ENCODE peak calls at places on chromosomes 6 and 20, in ten cellular contexts. One of them, this sample, is unnamed.
A peak's percentile ranks its signal among the peaks of the same experiment; 100 is the strongest.

GRCh38 chr6:166633732-166634535 is 6.9 kb upstream of the RPS6KA2 start:
- DNase-seq in tibial artery: no peak
- DNase-seq in foreskin fibroblast: no peak
- DNase-seq in keratinocyte: no peak
- DNase-seq in fibroblast of lung: peak; percentile 70
- DNase-seq in IMR-90: peak; percentile 69
- DNase-seq in cardiac fibroblast: peak; percentile 40
- DNase-seq in CD8-positive, alpha-beta T cell: no peak
- DNase-seq in hepatocyte: no peak
- DNase-seq in adrenal gland: peak; percentile 68
- DNase-seq in this sample: no peak

GRCh38 chr20:64081620-64081964 is 1.7 kb downstream of the OPRL1 start:
- DNase-seq in tibial artery: no peak
- DNase-seq in foreskin fibroblast: no peak
- DNase-seq in keratinocyte: no peak
- DNase-seq in fibroblast of lung: no peak
- DNase-seq in IMR-90: no peak
- DNase-seq in cardiac fibroblast: no peak
- DNase-seq in CD8-positive, alpha-beta T cell: no peak
- DNase-seq in hepatocyte: no peak
- DNase-seq in adrenal gland: no peak
- DNase-seq in this sample: no peak

GRCh38 chr6:148451690-148452089 is 109.1 kb downstream of the SASH1 start:
- DNase-seq in tibial artery: no peak
- DNase-seq in foreskin fibroblast: no peak
- DNase-seq in keratinocyte: no peak
- DNase-seq in fibroblast of lung: no peak
- DNase-seq in IMR-90: no peak
- DNase-seq in cardiac fibroblast: peak; percentile 34
- DNase-seq in CD8-positive, alpha-beta T cell: no peak
- DNase-seq in hepatocyte: no peak
- DNase-seq in adrenal gland: no peak
- DNase-seq in this sample: no peak

GRCh38 chr20:62986257-62986807 is 20.4 kb downstream of the BHLHE23 start:
- DNase-seq in tibial artery: no peak
- DNase-seq in foreskin fibroblast: no peak
- DNase-seq in keratinocyte: no peak
- DNase-seq in fibroblast of lung: no peak
- DNase-seq in IMR-90: no peak
- DNase-seq in cardiac fibroblast: no peak
- DNase-seq in CD8-positive, alpha-beta T cell: no peak
- DNase-seq in hepatocyte: no peak
- DNase-seq in adrenal gland: no peak
- DNase-seq in this sample: no peak

GRCh38 chr20:35991142-35991771 is 22.9 kb downstream of the CNBD2 start:
- DNase-seq in tibial artery: no peak
- DNase-seq in foreskin fibroblast: peak; percentile 31
- DNase-seq in keratinocyte: no peak
- DNase-seq in fibroblast of lung: peak; percentile 37
- DNase-seq in IMR-90: peak; percentile 34
- DNase-seq in cardiac fibroblast: peak; percentile 51
- DNase-seq in CD8-positive, alpha-beta T cell: no peak
- DNase-seq in hepatocyte: peak; percentile 44
- DNase-seq in adrenal gland: no peak
- DNase-seq in this sample: no peak

GRCh38 chr6:93721386-93722048 is 302.2 kb upstream of the EPHA7 start:
- DNase-seq in tibial artery: no peak
- DNase-seq in foreskin fibroblast: peak; percentile 6
- DNase-seq in keratinocyte: no peak
- DNase-seq in fibroblast of lung: peak; percentile 67
- DNase-seq in IMR-90: no peak
- DNase-seq in cardiac fibroblast: peak; percentile 67
- DNase-seq in CD8-positive, alpha-beta T cell: no peak
- DNase-seq in hepatocyte: peak; percentile 37
- DNase-seq in adrenal gland: no peak
- DNase-seq in this sample: no peak

GRCh38 chr6:46014511-46015118 is 1.0 kb downstream of the CLIC5 start:
- DNase-seq in tibial artery: no peak
- DNase-seq in foreskin fibroblast: no peak
- DNase-seq in keratinocyte: no peak
- DNase-seq in fibroblast of lung: no peak
- DNase-seq in IMR-90: no peak
- DNase-seq in cardiac fibroblast: no peak
- DNase-seq in CD8-positive, alpha-beta T cell: no peak
- DNase-seq in hepatocyte: peak; percentile 49
- DNase-seq in adrenal gland: no peak
- DNase-seq in this sample: no peak

GRCh38 chr6:10373642-10374359 is 41.1 kb downstream of the TFAP2A start:
- DNase-seq in tibial artery: no peak
- DNase-seq in foreskin fibroblast: peak; percentile 52
- DNase-seq in keratinocyte: no peak
- DNase-seq in fibroblast of lung: no peak
- DNase-seq in IMR-90: peak; percentile 9
- DNase-seq in cardiac fibroblast: no peak
- DNase-seq in CD8-positive, alpha-beta T cell: no peak
- DNase-seq in hepatocyte: no peak
- DNase-seq in adrenal gland: no peak
- DNase-seq in this sample: no peak

DNA sequence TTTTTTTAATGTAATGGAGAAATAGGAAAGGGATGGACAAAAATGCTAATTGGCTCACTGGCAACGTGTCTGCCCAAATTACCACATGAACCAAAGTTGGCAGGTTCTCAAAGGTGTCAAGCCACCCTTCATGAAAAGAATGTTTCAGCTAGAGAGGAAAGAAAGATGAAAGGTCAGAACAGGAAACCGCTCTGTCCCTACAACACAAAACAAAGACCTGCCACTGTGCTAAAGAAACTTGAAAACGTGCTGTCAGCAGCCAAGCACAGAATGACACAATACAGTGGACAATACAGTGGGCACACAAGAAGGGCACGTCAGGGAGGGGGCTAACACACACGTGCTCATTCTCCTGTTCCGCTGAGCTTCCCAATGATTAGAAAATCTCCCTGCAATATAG is 4.9 kb downstream of the PREP start:
- DNase-seq in tibial artery: no peak
- DNase-seq in foreskin fibroblast: no peak
- DNase-seq in keratinocyte: no peak
- DNase-seq in fibroblast of lung: no peak
- DNase-seq in IMR-90: no peak
- DNase-seq in cardiac fibroblast: no peak
- DNase-seq in CD8-positive, alpha-beta T cell: no peak
- DNase-seq in hepatocyte: no peak
- DNase-seq in adrenal gland: no peak
- DNase-seq in this sample: no peak
- H3K4me3 ChIP-seq in tibial artery: no peak overlapping the region
- H3K4me3 ChIP-seq in foreskin fibroblast: no peak overlapping the region
- H3K4me3 ChIP-seq in keratinocyte: no peak overlapping the region
- H3K4me3 ChIP-seq in fibroblast of lung: no peak overlapping the region
- H3K4me3 ChIP-seq in IMR-90: no peak overlapping the region
- H3K4me3 ChIP-seq in cardiac fibroblast: no peak overlapping the region
- H3K4me3 ChIP-seq in CD8-positive, alpha-beta T cell: no peak overlapping the region
- H3K4me3 ChIP-seq in hepatocyte: no peak overlapping the region
- H3K4me3 ChIP-seq in adrenal gland: no peak overlapping the region
- H3K4me3 ChIP-seq in this sample: no peak overlapping the region

DNA sequence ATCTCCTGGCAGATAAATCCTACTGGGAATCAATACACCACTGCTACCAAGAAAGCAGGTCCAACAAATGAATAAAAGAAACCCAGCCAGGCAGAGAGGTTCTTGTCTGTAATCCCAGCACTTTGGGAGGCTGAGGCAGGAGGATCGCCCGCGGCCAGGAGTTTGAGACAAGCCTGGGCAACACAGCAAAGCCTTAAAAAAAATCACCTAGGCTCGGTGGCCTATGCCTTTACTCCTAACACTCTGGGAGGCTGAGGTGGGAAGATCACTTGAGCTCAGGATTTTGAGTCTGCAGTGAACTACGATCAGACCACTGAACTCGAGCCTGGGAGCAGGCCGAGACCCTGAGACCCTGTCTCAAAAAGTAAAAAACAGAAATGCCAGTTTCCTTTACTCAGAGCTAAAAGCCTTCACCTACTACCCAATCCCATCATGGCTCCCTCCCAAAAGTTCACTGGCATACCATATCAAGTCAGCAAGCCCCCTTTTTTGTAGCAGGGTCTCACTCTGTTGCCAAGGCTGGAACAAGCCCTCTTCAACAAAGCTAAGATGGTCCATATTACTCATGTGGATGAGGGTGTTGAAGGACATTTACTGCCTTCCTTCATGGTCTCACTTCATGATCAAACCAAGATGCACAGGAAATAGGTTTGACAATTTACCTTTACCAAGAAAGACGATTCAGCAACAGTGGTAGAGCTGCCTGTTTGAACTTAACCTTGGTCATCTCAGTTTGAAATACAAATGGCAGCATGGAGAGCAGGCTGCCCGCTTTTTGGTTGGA is 5.3 kb downstream of the SNX5 start:
- DNase-seq in tibial artery: no peak
- DNase-seq in foreskin fibroblast: no peak
- DNase-seq in keratinocyte: no peak
- DNase-seq in fibroblast of lung: no peak
- DNase-seq in IMR-90: no peak
- DNase-seq in cardiac fibroblast: no peak
- DNase-seq in CD8-positive, alpha-beta T cell: no peak
- DNase-seq in hepatocyte: no peak
- DNase-seq in adrenal gland: no peak
- DNase-seq in this sample: no peak
- H3K4me3 ChIP-seq in tibial artery: no peak overlapping the region
- H3K4me3 ChIP-seq in foreskin fibroblast: no peak overlapping the region
- H3K4me3 ChIP-seq in keratinocyte: no peak overlapping the region
- H3K4me3 ChIP-seq in fibroblast of lung: no peak overlapping the region
- H3K4me3 ChIP-seq in IMR-90: no peak overlapping the region
- H3K4me3 ChIP-seq in cardiac fibroblast: no peak overlapping the region
- H3K4me3 ChIP-seq in CD8-positive, alpha-beta T cell: no peak overlapping the region
- H3K4me3 ChIP-seq in hepatocyte: no peak overlapping the region
- H3K4me3 ChIP-seq in adrenal gland: no peak overlapping the region
- H3K4me3 ChIP-seq in this sample: peak overlapping the region; percentile 96

DNA sequence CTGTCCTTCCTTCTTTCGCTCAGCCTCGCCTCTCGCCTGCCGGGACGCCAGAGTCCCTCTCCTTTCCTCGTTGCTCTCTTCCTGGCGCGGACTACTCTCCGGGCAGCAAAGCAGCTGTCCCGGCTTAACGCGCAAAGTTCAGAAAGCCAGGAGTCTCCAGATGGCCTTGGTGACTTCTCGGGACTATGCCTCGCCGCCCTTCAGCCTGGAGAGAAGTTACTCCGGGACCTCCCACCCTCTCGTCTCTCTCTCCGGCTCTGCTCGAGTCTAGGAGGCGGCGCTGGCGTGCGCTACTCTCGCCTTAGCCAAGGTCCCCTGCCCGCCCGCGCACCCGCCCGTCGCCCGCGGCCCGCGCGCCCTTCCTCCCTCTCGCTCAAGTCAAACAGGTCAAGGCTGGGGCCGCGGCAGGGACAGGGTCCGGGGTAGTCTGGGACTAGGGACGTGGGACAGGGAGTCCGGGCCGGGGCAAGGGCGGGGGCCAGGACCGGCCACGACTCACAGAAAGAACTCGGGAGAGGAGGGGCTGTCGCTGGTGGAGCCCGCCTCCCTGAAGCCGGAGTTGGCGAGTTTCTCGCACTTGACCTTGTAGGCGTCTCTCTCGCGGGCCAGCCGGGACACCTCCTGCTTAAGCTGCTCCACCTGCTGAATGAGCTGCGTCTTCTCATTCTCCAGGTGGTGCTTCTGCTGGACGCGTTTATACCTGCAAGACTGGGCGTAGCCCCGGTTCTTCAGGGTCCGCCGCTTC is 1.5 kb downstream of the MAFB start:
- DNase-seq in tibial artery: peak; percentile 82
- DNase-seq in foreskin fibroblast: no peak
- DNase-seq in keratinocyte: no peak
- DNase-seq in fibroblast of lung: peak; percentile 34
- DNase-seq in IMR-90: no peak
- DNase-seq in cardiac fibroblast: peak; percentile 18
- DNase-seq in CD8-positive, alpha-beta T cell: no peak
- DNase-seq in hepatocyte: peak; percentile 64
- DNase-seq in adrenal gland: peak; percentile 66
- DNase-seq in this sample: no peak
- H3K4me3 ChIP-seq in tibial artery: peak overlapping the region; percentile 73
- H3K4me3 ChIP-seq in foreskin fibroblast: peak overlapping the region; percentile 51
- H3K4me3 ChIP-seq in keratinocyte: peak overlapping the region; percentile 69
- H3K4me3 ChIP-seq in fibroblast of lung: peak overlapping the region; percentile 64
- H3K4me3 ChIP-seq in IMR-90: peak overlapping the region; percentile 28
- H3K4me3 ChIP-seq in cardiac fibroblast: peak overlapping the region; percentile 65
- H3K4me3 ChIP-seq in CD8-positive, alpha-beta T cell: no peak overlapping the region
- H3K4me3 ChIP-seq in hepatocyte: peak overlapping the region; percentile 62
- H3K4me3 ChIP-seq in adrenal gland: no peak overlapping the region
- H3K4me3 ChIP-seq in this sample: no peak overlapping the region

GRCh38 chr6:159169557-159170332 is 545 bp downstream of the FNDC1 start:
- DNase-seq in tibial artery: no peak
- DNase-seq in foreskin fibroblast: peak; percentile 40
- DNase-seq in keratinocyte: no peak
- DNase-seq in fibroblast of lung: peak; percentile 21
- DNase-seq in IMR-90: peak; percentile 14
- DNase-seq in cardiac fibroblast: peak; percentile 30
- DNase-seq in CD8-positive, alpha-beta T cell: no peak
- DNase-seq in hepatocyte: peak; percentile 76
- DNase-seq in adrenal gland: peak; percentile 20
- DNase-seq in this sample: peak; percentile 29

GRCh38 chr6:159168536-159169192 is 536 bp upstream of the FNDC1 start:
- DNase-seq in tibial artery: no peak
- DNase-seq in foreskin fibroblast: peak; percentile 44
- DNase-seq in keratinocyte: no peak
- DNase-seq in fibroblast of lung: peak; percentile 49
- DNase-seq in IMR-90: peak; percentile 5
- DNase-seq in cardiac fibroblast: peak; percentile 31
- DNase-seq in CD8-positive, alpha-beta T cell: no peak
- DNase-seq in hepatocyte: peak; percentile 83
- DNase-seq in adrenal gland: peak; percentile 21
- DNase-seq in this sample: peak; percentile 15

GRCh38 chr6:159169193-159169555 is at the start of gene FNDC1:
- DNase-seq in tibial artery: no peak
- DNase-seq in foreskin fibroblast: no peak
- DNase-seq in keratinocyte: no peak
- DNase-seq in fibroblast of lung: no peak
- DNase-seq in IMR-90: no peak
- DNase-seq in cardiac fibroblast: no peak
- DNase-seq in CD8-positive, alpha-beta T cell: no peak
- DNase-seq in hepatocyte: peak; percentile 84
- DNase-seq in adrenal gland: peak; percentile 23
- DNase-seq in this sample: peak; percentile 47

GRCh38 chr6:159170999-159171712 is 2.0 kb downstream of the FNDC1 start:
- DNase-seq in tibial artery: no peak
- DNase-seq in foreskin fibroblast: peak; percentile 67
- DNase-seq in keratinocyte: no peak
- DNase-seq in fibroblast of lung: peak; percentile 60
- DNase-seq in IMR-90: peak; percentile 75
- DNase-seq in cardiac fibroblast: peak; percentile 76
- DNase-seq in CD8-positive, alpha-beta T cell: no peak
- DNase-seq in hepatocyte: peak; percentile 20
- DNase-seq in adrenal gland: no peak
- DNase-seq in this sample: no peak

DNA sequence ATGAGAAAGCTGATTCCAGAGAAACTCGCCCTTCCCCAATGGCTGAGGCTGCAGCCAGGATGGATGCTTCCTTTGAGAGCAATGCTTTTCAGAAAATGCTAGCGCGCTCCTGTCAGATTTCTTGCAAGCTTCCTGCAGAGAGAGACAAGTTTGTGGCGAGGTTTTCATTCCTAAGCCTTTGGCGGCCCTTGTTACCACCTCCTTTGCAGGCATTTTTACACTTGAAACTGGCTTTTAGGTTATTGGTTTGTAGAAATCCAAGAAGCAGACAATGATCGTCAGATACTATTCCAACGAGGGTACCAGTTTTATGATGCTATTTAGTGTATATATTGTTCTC is 1.1 kb downstream of the FNDC1 start:
- DNase-seq in tibial artery: no peak
- DNase-seq in foreskin fibroblast: no peak
- DNase-seq in keratinocyte: no peak
- DNase-seq in fibroblast of lung: no peak
- DNase-seq in IMR-90: no peak
- DNase-seq in cardiac fibroblast: no peak
- DNase-seq in CD8-positive, alpha-beta T cell: no peak
- DNase-seq in hepatocyte: no peak
- DNase-seq in adrenal gland: no peak
- DNase-seq in this sample: no peak
- H3K4me3 ChIP-seq in tibial artery: peak overlapping the region; percentile 55
- H3K4me3 ChIP-seq in foreskin fibroblast: peak overlapping the region; percentile 50
- H3K4me3 ChIP-seq in keratinocyte: no peak overlapping the region
- H3K4me3 ChIP-seq in fibroblast of lung: no peak overlapping the region
- H3K4me3 ChIP-seq in IMR-90: peak overlapping the region; percentile 34
- H3K4me3 ChIP-seq in cardiac fibroblast: no peak overlapping the region
- H3K4me3 ChIP-seq in CD8-positive, alpha-beta T cell: no peak overlapping the region
- H3K4me3 ChIP-seq in hepatocyte: peak overlapping the region; percentile 8
- H3K4me3 ChIP-seq in adrenal gland: no peak overlapping the region
- H3K4me3 ChIP-seq in this sample: no peak overlapping the region